ENCODE peak calls at places on chromosomes 1 and 21, in eight cellular contexts. One of them, this sample, is unnamed.

GRCh38 chr1:16032388-16033100 is 10.7 kb downstream of the CLCNKA start:
- ATAC-seq in stimulated activated effector memory CD8-positive, alpha-beta T cell treated with anti-CD3 and anti-CD28 coated beads, Interleukin-12 subunit alpha, Interleukin-12 subunit beta, amount 100 ng/mL, for 72 hours: peak
- ATAC-seq in mucosa of descending colon: peak
- ATAC-seq in left lung: peak
- ATAC-seq in aorta: peak
- ATAC-seq in T-cell: peak
- ATAC-seq in stimulated activated naive CD8-positive, alpha-beta T cell treated with anti-CD3 and anti-CD28 coated beads, Interleukin-15, Interleukin-2, amounts not matched to agents 100 U/mL and 50 U/mL, for 24 hours: peak
- ATAC-seq in activated naive CD8-positive, alpha-beta T cell treated with anti-CD3 and anti-CD28 coated beads, Interleukin-2, amount 10 ng/mL, durations not matched to agents 7 days and 5 days: peak
- ATAC-seq in this sample: peak

GRCh38 chr1:221900678-221901077 is 158.8 kb upstream of the DUSP10 start:
- ATAC-seq in stimulated activated naive CD8-positive, alpha-beta T cell treated with anti-CD3 and anti-CD28 coated beads, Interleukin-15, Interleukin-2, amounts not matched to agents 100 U/mL and 50 U/mL, for 24 hours: no peak
- ATAC-seq in left lung: no peak
- ATAC-seq in stimulated activated effector memory CD8-positive, alpha-beta T cell treated with anti-CD3 and anti-CD28 coated beads, Interleukin-12 subunit alpha, Interleukin-12 subunit beta, amount 100 ng/mL, for 72 hours: no peak
- ATAC-seq in T-cell: no peak
- ATAC-seq in aorta: no peak
- ATAC-seq in mucosa of descending colon: no peak
- ATAC-seq in activated naive CD8-positive, alpha-beta T cell treated with anti-CD3 and anti-CD28 coated beads, Interleukin-2, amount 10 ng/mL, durations not matched to agents 7 days and 5 days: no peak
- ATAC-seq in this sample: no peak

GRCh38 chr1:53111073-53111556 is 31.3 kb downstream of the SLC1A7 start:
- ATAC-seq in aorta: no peak
- ATAC-seq in stimulated activated effector memory CD8-positive, alpha-beta T cell treated with anti-CD3 and anti-CD28 coated beads, Interleukin-12 subunit alpha, Interleukin-12 subunit beta, amount 100 ng/mL, for 72 hours: peak
- ATAC-seq in mucosa of descending colon: peak
- ATAC-seq in left lung: peak
- ATAC-seq in stimulated activated naive CD8-positive, alpha-beta T cell treated with anti-CD3 and anti-CD28 coated beads, Interleukin-15, Interleukin-2, amounts not matched to agents 100 U/mL and 50 U/mL, for 24 hours: no peak
- ATAC-seq in activated naive CD8-positive, alpha-beta T cell treated with anti-CD3 and anti-CD28 coated beads, Interleukin-2, amount 10 ng/mL, durations not matched to agents 7 days and 5 days: no peak
- ATAC-seq in T-cell: peak
- ATAC-seq in this sample: no peak

GRCh38 chr21:37455504-37455911 is 88.9 kb downstream of the DYRK1A start:
- ATAC-seq in aorta: no peak
- ATAC-seq in stimulated activated effector memory CD8-positive, alpha-beta T cell treated with anti-CD3 and anti-CD28 coated beads, Interleukin-12 subunit alpha, Interleukin-12 subunit beta, amount 100 ng/mL, for 72 hours: no peak
- ATAC-seq in T-cell: no peak
- ATAC-seq in left lung: no peak
- ATAC-seq in stimulated activated naive CD8-positive, alpha-beta T cell treated with anti-CD3 and anti-CD28 coated beads, Interleukin-15, Interleukin-2, amounts not matched to agents 100 U/mL and 50 U/mL, for 24 hours: no peak
- ATAC-seq in mucosa of descending colon: no peak
- ATAC-seq in activated naive CD8-positive, alpha-beta T cell treated with anti-CD3 and anti-CD28 coated beads, Interleukin-2, amount 10 ng/mL, durations not matched to agents 7 days and 5 days: no peak
- ATAC-seq in this sample: no peak

GRCh38 chr1:212656730-212657129 is 42.9 kb downstream of the BATF3 start:
- ATAC-seq in left lung: no peak
- ATAC-seq in aorta: no peak
- ATAC-seq in stimulated activated effector memory CD8-positive, alpha-beta T cell treated with anti-CD3 and anti-CD28 coated beads, Interleukin-12 subunit alpha, Interleukin-12 subunit beta, amount 100 ng/mL, for 72 hours: peak
- ATAC-seq in T-cell: no peak
- ATAC-seq in stimulated activated naive CD8-positive, alpha-beta T cell treated with anti-CD3 and anti-CD28 coated beads, Interleukin-15, Interleukin-2, amounts not matched to agents 100 U/mL and 50 U/mL, for 24 hours: no peak
- ATAC-seq in activated naive CD8-positive, alpha-beta T cell treated with anti-CD3 and anti-CD28 coated beads, Interleukin-2, amount 10 ng/mL, durations not matched to agents 7 days and 5 days: no peak
- ATAC-seq in mucosa of descending colon: no peak
- ATAC-seq in this sample: no peak

GRCh38 chr1:216818284-216818683 is 95.1 kb upstream of the ESRRG start:
- ATAC-seq in T-cell: no peak
- ATAC-seq in aorta: no peak
- ATAC-seq in activated naive CD8-positive, alpha-beta T cell treated with anti-CD3 and anti-CD28 coated beads, Interleukin-2, amount 10 ng/mL, durations not matched to agents 7 days and 5 days: no peak
- ATAC-seq in left lung: no peak
- ATAC-seq in stimulated activated effector memory CD8-positive, alpha-beta T cell treated with anti-CD3 and anti-CD28 coated beads, Interleukin-12 subunit alpha, Interleukin-12 subunit beta, amount 100 ng/mL, for 72 hours: no peak
- ATAC-seq in mucosa of descending colon: no peak
- ATAC-seq in stimulated activated naive CD8-positive, alpha-beta T cell treated with anti-CD3 and anti-CD28 coated beads, Interleukin-15, Interleukin-2, amounts not matched to agents 100 U/mL and 50 U/mL, for 24 hours: no peak
- ATAC-seq in this sample: no peak

GRCh38 chr1:30809514-30810263 is 52.1 kb upstream of the LAPTM5 start:
- ATAC-seq in left lung: peak
- ATAC-seq in stimulated activated naive CD8-positive, alpha-beta T cell treated with anti-CD3 and anti-CD28 coated beads, Interleukin-15, Interleukin-2, amounts not matched to agents 100 U/mL and 50 U/mL, for 24 hours: no peak
- ATAC-seq in activated naive CD8-positive, alpha-beta T cell treated with anti-CD3 and anti-CD28 coated beads, Interleukin-2, amount 10 ng/mL, durations not matched to agents 7 days and 5 days: no peak
- ATAC-seq in stimulated activated effector memory CD8-positive, alpha-beta T cell treated with anti-CD3 and anti-CD28 coated beads, Interleukin-12 subunit alpha, Interleukin-12 subunit beta, amount 100 ng/mL, for 72 hours: no peak
- ATAC-seq in T-cell: no peak
- ATAC-seq in aorta: peak
- ATAC-seq in mucosa of descending colon: peak
- ATAC-seq in this sample: peak

GRCh38 chr21:29896884-29897283 is 42.9 kb downstream of the GRIK1 start:
- ATAC-seq in activated naive CD8-positive, alpha-beta T cell treated with anti-CD3 and anti-CD28 coated beads, Interleukin-2, amount 10 ng/mL, durations not matched to agents 7 days and 5 days: no peak
- ATAC-seq in T-cell: no peak
- ATAC-seq in stimulated activated effector memory CD8-positive, alpha-beta T cell treated with anti-CD3 and anti-CD28 coated beads, Interleukin-12 subunit alpha, Interleukin-12 subunit beta, amount 100 ng/mL, for 72 hours: no peak
- ATAC-seq in mucosa of descending colon: no peak
- ATAC-seq in stimulated activated naive CD8-positive, alpha-beta T cell treated with anti-CD3 and anti-CD28 coated beads, Interleukin-15, Interleukin-2, amounts not matched to agents 100 U/mL and 50 U/mL, for 24 hours: no peak
- ATAC-seq in left lung: no peak
- ATAC-seq in aorta: no peak
- ATAC-seq in this sample: no peak

This sample was measured in gastroesophageal sphincter.